ENCODE peak calls at places on chromosomes 16 and 17, in four cellular contexts. W is K562, Y is GM12878, B is SK-N-SH. H is an unnamed sample.

GRCh38 chr17:59845595-59846390 is 47.0 kb downstream of the TUBD1 start:
- DNase-seq in W (peak; percentile 45), Y (no peak), B (no peak), H (no peak)

GRCh38 chr17:28574536-28574935 is 2.2 kb downstream of the ALDOC start:
- DNase-seq in W (no peak), Y (no peak), B (no peak), H (no peak)

GRCh38 chr17:15946611-15947120 is 1.7 kb downstream of the ADORA2B start:
- DNase-seq in W (no peak), Y (no peak), B (no peak), H (no peak)

GRCh38 chr17:50153650-50154575 is 3.4 kb upstream of the PPP1R9B start:
- DNase-seq in W (peak; percentile 92), Y (no peak), B (no peak), H (no peak)

GRCh38 chr16:1708083-1708767 is 2.2 kb downstream of the MAPK8IP3 start:
- DNase-seq in W (no peak), Y (no peak), B (no peak), H (no peak)

GRCh38 chr17:29376667-29377268 is 13.4 kb upstream of the TAOK1 start:
- DNase-seq in W (peak; percentile 19), Y (no peak), B (no peak), H (no peak)

GRCh38 chr17:30969989-30970680 is 704 bp upstream of the RNF135 start:
- DNase-seq in W (no peak), Y (no peak), B (no peak), H (no peak)

GRCh38 chr17:27832851-27833250 is 32.5 kb upstream of the NOS2 start:
- DNase-seq in W (no peak), Y (no peak), B (no peak), H (no peak)

GRCh38 chr16:28267356-28267755 is 25.0 kb upstream of the SBK1 start:
- DNase-seq in W (no peak), Y (no peak), B (no peak), H (no peak)

GRCh38 chr17:59424331-59424730 is 92.9 kb downstream of the YPEL2 start:
- DNase-seq in W (no peak), Y (no peak), B (no peak), H (no peak)

GRCh38 chr17:18377437-18378204 is at the start of gene EVPLL:
- DNase-seq in W (no peak), Y (no peak), B (peak; percentile 47), H (no peak)

GRCh38 chr16:70736454-70737376 is 50.9 kb upstream of the MTSS2 start:
- DNase-seq in W (no peak), Y (no peak), B (no peak), H (no peak)

GRCh38 chr17:36544320-36545092 is at the start of gene GGNBP2:
- DNase-seq in W (peak; percentile 96), Y (peak; percentile 66), B (peak; percentile 97), H (peak; percentile 80)

GRCh38 chr16:6889106-6889505 is 443.5 kb upstream of the RBFOX1 start:
- DNase-seq in W (no peak), Y (no peak), B (no peak), H (no peak)

GRCh38 chr16:78675312-78675711 is 575.9 kb downstream of the WWOX start:
- DNase-seq in W (no peak), Y (no peak), B (no peak), H (no peak)

GRCh38 chr17:69609495-69610315 is 195.2 kb downstream of the MAP2K6 start:
- DNase-seq in W (peak; percentile 15), Y (no peak), B (no peak), H (no peak)

GRCh38 chr17:81612172-81612571 is 24.7 kb downstream of the NPLOC4 start:
- DNase-seq in W (no peak), Y (no peak), B (no peak), H (no peak)

GRCh38 chr17:59400858-59401257 is 69.4 kb downstream of the YPEL2 start:
- DNase-seq in W (no peak), Y (no peak), B (no peak), H (no peak)

GRCh38 chr16:56354746-56355145 is 70.6 kb downstream of the AMFR start:
- DNase-seq in W (no peak), Y (no peak), B (peak; percentile 11), H (no peak)

GRCh38 chr17:44766409-44767038 is 7.7 kb downstream of the ADAM11 start:
- DNase-seq in W (no peak), Y (no peak), B (no peak), H (no peak)
- TF ChIP-seq TAF1 in W (no peak), Y (no peak), B (no peak), H (no peak)

GRCh38 chr17:76736349-76737081 is 616 bp downstream of the SRSF2 start:
- DNase-seq in W (peak; percentile 86), Y (no peak), B (peak; percentile 86), H (peak; percentile 39)
- TF ChIP-seq POLR2AphosphoS5 in W (no peak), Y (peak; percentile 19), B (peak; percentile 16), H (no peak)

GRCh38 chr16:57822018-57822553 is 19.8 kb upstream of the KIFC3 start:
- DNase-seq in W (no peak), Y (no peak), B (no peak), H (no peak)

GRCh38 chr16:57821149-57821971 is 19.1 kb upstream of the KIFC3 start:
- DNase-seq in W (peak; percentile 21), Y (no peak), B (no peak), H (no peak)

GRCh38 chr16:57817680-57818079 is 15.4 kb upstream of the KIFC3 start:
- DNase-seq in W (no peak), Y (no peak), B (no peak), H (no peak)

GRCh38 chr16:57815987-57816745 is 13.9 kb upstream of the KIFC3 start:
- DNase-seq in W (peak; percentile 65), Y (no peak), B (peak; percentile 29), H (no peak)

DNA sequence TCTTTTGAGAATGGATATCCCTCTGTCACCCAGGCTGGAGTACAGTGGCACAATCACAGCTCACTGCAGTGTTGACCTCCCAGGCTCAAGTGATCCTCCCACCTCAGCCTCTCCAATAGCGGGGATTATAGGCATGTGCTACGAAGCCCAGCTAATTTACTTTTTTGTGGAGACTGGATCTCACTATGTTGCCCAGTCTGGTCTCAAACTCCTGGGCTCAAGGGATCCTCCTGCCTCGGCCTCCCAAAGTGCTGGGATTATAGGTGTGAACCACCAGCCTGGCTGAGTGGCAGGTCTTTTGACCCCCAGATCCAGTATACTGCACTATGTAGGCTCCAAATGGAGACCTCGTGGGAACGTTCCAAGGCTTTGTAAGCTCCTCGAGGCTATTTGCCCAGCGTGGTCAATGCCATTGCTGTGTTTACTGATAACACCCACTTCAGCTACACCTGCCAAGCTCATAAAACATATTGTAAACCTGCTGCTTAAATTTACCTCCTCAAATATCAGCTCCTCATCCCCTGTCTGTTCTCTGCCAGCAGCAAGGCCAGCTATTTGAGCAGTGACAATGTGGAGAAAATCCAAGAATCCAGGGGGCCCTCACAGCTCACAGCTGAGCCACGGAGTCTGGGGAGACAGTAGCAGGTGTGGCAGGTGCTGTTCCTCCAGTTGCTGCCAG is 16.2 kb upstream of the KIFC3 start:
- DNase-seq in W (no peak), Y (no peak), B (no peak), H (no peak)
- TF ChIP-seq TAF1 in W (no peak), Y (no peak), B (no peak), H (no peak)

GRCh38 chr16:31130336-31130812 is 5.2 kb downstream of the PRSS8 start:
- DNase-seq in W (no peak), Y (no peak), B (no peak), H (no peak)
- TF ChIP-seq POLR2AphosphoS5 in W (no peak), Y (no peak), B (no peak), H (no peak)

DNA sequence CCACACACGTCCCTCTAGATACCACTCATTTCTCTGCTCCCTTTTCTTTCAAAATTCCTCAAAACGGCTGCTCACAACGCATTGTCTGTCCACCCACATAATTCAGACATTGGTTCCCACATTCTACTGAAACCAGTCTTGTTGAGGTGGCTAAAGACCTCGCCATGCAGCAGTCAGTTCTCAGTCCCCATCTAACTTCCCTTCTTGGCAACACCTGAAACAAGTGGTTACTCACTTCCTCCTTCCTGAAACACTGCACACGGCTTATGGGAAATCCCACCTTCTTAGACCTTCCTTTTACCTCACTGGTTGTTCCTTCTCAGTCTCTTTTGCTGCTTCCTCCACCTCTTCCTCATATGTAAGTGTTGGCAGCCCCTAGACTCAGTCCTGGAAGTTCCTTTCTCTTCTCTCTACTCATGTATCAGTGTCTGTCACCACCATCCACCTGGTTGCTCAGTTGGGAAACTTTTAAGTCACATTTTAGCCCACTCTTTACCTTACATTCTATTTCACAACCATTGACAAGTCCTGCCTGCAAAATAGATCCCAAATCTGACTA is 277.1 kb downstream of the CEP112 start:
- DNase-seq in W (no peak), Y (peak; percentile 81), B (no peak), H (peak; percentile 19)
- TF ChIP-seq TAF1 in W (no peak), Y (no peak), B (no peak), H (no peak)

GRCh38 chr16:72796222-72796621 is 251.7 kb downstream of the ZFHX3 start:
- DNase-seq in W (no peak), Y (no peak), B (no peak), H (no peak)
- TF ChIP-seq POLR2AphosphoS5 in W (no peak), Y (no peak), B (no peak), H (no peak)